ENCODE peak calls at places on chromosomes 11 and 22, in five cellular contexts. A is endothelial cell, Y is fibroblast of the aortic adventitia, J is pancreas, R is GM03348. G is an unnamed sample.

GRCh38 chr11:702731-703461 is 3.1 kb upstream of the EPS8L2 start:
- DNase-seq in A (no peak), Y (no peak), J (no peak), R (no peak), G (no peak)

GRCh38 chr22:17984114-17984513 is 40.2 kb downstream of the MICAL3 start:
- DNase-seq in A (no peak), Y (no peak), J (no peak), R (no peak), G (no peak)

GRCh38 chr22:32204856-32205722 is at the start of gene RFPL2:
- DNase-seq in A (peak; percentile 62), Y (peak; percentile 9), J (no peak), R (peak; percentile 63), G (peak; percentile 90)

GRCh38 chr11:72985645-72986044 is 156.5 kb downstream of the FCHSD2 start:
- DNase-seq in A (no peak), Y (no peak), J (no peak), R (no peak), G (no peak)

GRCh38 chr11:102225689-102226562 is 91.4 kb upstream of the BIRC3 start:
- DNase-seq in A (no peak), Y (peak; percentile 85), J (no peak), R (peak; percentile 60), G (no peak)

GRCh38 chr22:49052023-49052538 is 775.6 kb downstream of the BRD1 start:
- DNase-seq in A (no peak), Y (no peak), J (peak; percentile 37), R (no peak), G (no peak)

GRCh38 chr22:49406879-49407587 is 420.6 kb downstream of the BRD1 start:
- DNase-seq in A (no peak), Y (no peak), J (no peak), R (no peak), G (no peak)

GRCh38 chr11:70158201-70158600 is 44.9 kb upstream of the FADD start:
- DNase-seq in A (peak; percentile 59), Y (peak; percentile 6), J (no peak), R (no peak), G (peak; percentile 89)

GRCh38 chr11:73538381-73538872 is 59.5 kb downstream of the FAM168A start:
- DNase-seq in A (no peak), Y (peak; percentile 62), J (no peak), R (peak; percentile 37), G (peak; percentile 19)

GRCh38 chr11:82776377-82776776 is 42.7 kb upstream of the FAM181B start:
- DNase-seq in A (no peak), Y (no peak), J (no peak), R (no peak), G (no peak)

GRCh38 chr11:113470233-113470632 is 5.0 kb downstream of the DRD2 start:
- DNase-seq in A (no peak), Y (no peak), J (no peak), R (no peak), G (peak; percentile 32)

GRCh38 chr22:29352778-29353177 is 35.6 kb downstream of the AP1B1 start:
- DNase-seq in A (no peak), Y (no peak), J (no peak), R (no peak), G (no peak)

GRCh38 chr11:75659836-75660235 is 9.0 kb downstream of the MAP6 start:
- DNase-seq in A (no peak), Y (peak; percentile 20), J (no peak), R (no peak), G (no peak)

GRCh38 chr11:118241191-118242098 is 10.7 kb downstream of the MPZL3 start:
- DNase-seq in A (peak; percentile 38), Y (peak; percentile 63), J (peak; percentile 51), R (no peak), G (peak; percentile 33)